ENCODE peak calls at places on chromosomes 3 and 15, in nine cellular contexts. One of them, this sample, is unnamed.

GRCh38 chr15:79478108-79478507 is 46.0 kb downstream of the MINAR1 start:
- DNase-seq in ascending aorta: no peak
- DNase-seq in HFF-Myc: no peak
- DNase-seq in WTC11: no peak
- DNase-seq in progenitor cell of endocrine pancreas: no peak
- DNase-seq in fibroblast of mammary gland: no peak
- DNase-seq in cardiac muscle cell: no peak
- DNase-seq in Peyer's patch: no peak
- DNase-seq in HFFc6: no peak
- DNase-seq in this sample: no peak

GRCh38 chr3:126926684-126927404 is 56.1 kb upstream of the PLXNA1 start:
- DNase-seq in WTC11: no peak
- DNase-seq in fibroblast of mammary gland: peak; percentile 95
- DNase-seq in ascending aorta: peak; percentile 34
- DNase-seq in progenitor cell of endocrine pancreas: no peak
- DNase-seq in HFFc6: peak; percentile 86
- DNase-seq in cardiac muscle cell: no peak
- DNase-seq in Peyer's patch: peak; percentile 60
- DNase-seq in HFF-Myc: no peak
- DNase-seq in this sample: no peak

GRCh38 chr3:178257491-178257890 is 278.7 kb upstream of the KCNMB2 start:
- DNase-seq in HFFc6: no peak
- DNase-seq in Peyer's patch: no peak
- DNase-seq in cardiac muscle cell: no peak
- DNase-seq in HFF-Myc: no peak
- DNase-seq in fibroblast of mammary gland: no peak
- DNase-seq in progenitor cell of endocrine pancreas: no peak
- DNase-seq in ascending aorta: no peak
- DNase-seq in WTC11: no peak
- DNase-seq in this sample: no peak

GRCh38 chr3:176789281-176789705 is 408.0 kb downstream of the TBL1XR1 start:
- DNase-seq in ascending aorta: no peak
- DNase-seq in fibroblast of mammary gland: no peak
- DNase-seq in cardiac muscle cell: no peak
- DNase-seq in progenitor cell of endocrine pancreas: no peak
- DNase-seq in HFFc6: no peak
- DNase-seq in HFF-Myc: no peak
- DNase-seq in Peyer's patch: no peak
- DNase-seq in WTC11: no peak
- DNase-seq in this sample: no peak

GRCh38 chr3:101935081-101935480 is 85.8 kb downstream of the NFKBIZ start:
- DNase-seq in HFF-Myc: no peak
- DNase-seq in fibroblast of mammary gland: no peak
- DNase-seq in Peyer's patch: no peak
- DNase-seq in cardiac muscle cell: no peak
- DNase-seq in WTC11: no peak
- DNase-seq in ascending aorta: no peak
- DNase-seq in progenitor cell of endocrine pancreas: no peak
- DNase-seq in HFFc6: no peak
- DNase-seq in this sample: no peak

GRCh38 chr3:12984023-12984823 is 89.0 kb downstream of the IQSEC1 start:
- DNase-seq in WTC11: peak; percentile 80
- DNase-seq in ascending aorta: no peak
- DNase-seq in cardiac muscle cell: peak; percentile 85
- DNase-seq in HFF-Myc: peak; percentile 42
- DNase-seq in fibroblast of mammary gland: peak; percentile 66
- DNase-seq in progenitor cell of endocrine pancreas: no peak
- DNase-seq in Peyer's patch: peak; percentile 85
- DNase-seq in HFFc6: peak; percentile 66
- DNase-seq in this sample: peak; percentile 57

GRCh38 chr3:181629029-181629428 is 82.7 kb upstream of the SOX2 start:
- DNase-seq in ascending aorta: no peak
- DNase-seq in HFF-Myc: no peak
- DNase-seq in fibroblast of mammary gland: peak; percentile 68
- DNase-seq in HFFc6: no peak
- DNase-seq in Peyer's patch: no peak
- DNase-seq in WTC11: no peak
- DNase-seq in cardiac muscle cell: no peak
- DNase-seq in progenitor cell of endocrine pancreas: no peak
- DNase-seq in this sample: no peak

GRCh38 chr15:68786753-68787152 is 33.9 kb downstream of the ANP32A start:
- DNase-seq in cardiac muscle cell: no peak
- DNase-seq in progenitor cell of endocrine pancreas: no peak
- DNase-seq in WTC11: no peak
- DNase-seq in fibroblast of mammary gland: no peak
- DNase-seq in HFFc6: no peak
- DNase-seq in Peyer's patch: no peak
- DNase-seq in ascending aorta: no peak
- DNase-seq in HFF-Myc: no peak
- DNase-seq in this sample: no peak

GRCh38 chr3:78604328-78604727 is 1163.5 kb downstream of the ROBO1 start:
- DNase-seq in progenitor cell of endocrine pancreas: no peak
- DNase-seq in cardiac muscle cell: no peak
- DNase-seq in HFFc6: peak; percentile 43
- DNase-seq in fibroblast of mammary gland: peak; percentile 89
- DNase-seq in WTC11: no peak
- DNase-seq in ascending aorta: no peak
- DNase-seq in HFF-Myc: peak; percentile 11
- DNase-seq in Peyer's patch: no peak
- DNase-seq in this sample: no peak

GRCh38 chr3:181704421-181705066 is 7.2 kb upstream of the SOX2 start:
- DNase-seq in HFF-Myc: no peak
- DNase-seq in HFFc6: no peak
- DNase-seq in fibroblast of mammary gland: no peak
- DNase-seq in cardiac muscle cell: no peak
- DNase-seq in Peyer's patch: no peak
- DNase-seq in ascending aorta: no peak
- DNase-seq in progenitor cell of endocrine pancreas: no peak
- DNase-seq in WTC11: no peak
- DNase-seq in this sample: no peak

GRCh38 chr15:81170504-81170903 is 26.2 kb upstream of the IL16 start:
- DNase-seq in HFF-Myc: no peak
- DNase-seq in HFFc6: no peak
- DNase-seq in cardiac muscle cell: no peak
- DNase-seq in ascending aorta: no peak
- DNase-seq in fibroblast of mammary gland: peak; percentile 70
- DNase-seq in Peyer's patch: no peak
- DNase-seq in progenitor cell of endocrine pancreas: no peak
- DNase-seq in WTC11: no peak
- DNase-seq in this sample: no peak

GRCh38 chr15:76337739-76338554 is 1.4 kb downstream of the ISL2 start:
- DNase-seq in cardiac muscle cell: peak; percentile 49
- DNase-seq in Peyer's patch: no peak
- DNase-seq in fibroblast of mammary gland: no peak
- DNase-seq in WTC11: peak; percentile 51
- DNase-seq in HFFc6: no peak
- DNase-seq in HFF-Myc: no peak
- DNase-seq in ascending aorta: no peak
- DNase-seq in progenitor cell of endocrine pancreas: peak; percentile 26
- DNase-seq in this sample: peak; percentile 20

GRCh38 chr15:101162701-101163483 is 89.0 kb downstream of the CHSY1 start:
- DNase-seq in Peyer's patch: no peak
- DNase-seq in ascending aorta: no peak
- DNase-seq in HFF-Myc: no peak
- DNase-seq in cardiac muscle cell: peak; percentile 96
- DNase-seq in progenitor cell of endocrine pancreas: no peak
- DNase-seq in HFFc6: no peak
- DNase-seq in WTC11: no peak
- DNase-seq in fibroblast of mammary gland: no peak
- DNase-seq in this sample: no peak

GRCh38 chr3:8443829-8444791 is 57.5 kb upstream of the LMCD1 start:
- DNase-seq in ascending aorta: peak; percentile 72
- DNase-seq in cardiac muscle cell: peak; percentile 67
- DNase-seq in progenitor cell of endocrine pancreas: peak; percentile 69
- DNase-seq in Peyer's patch: peak; percentile 87
- DNase-seq in HFFc6: peak; percentile 99
- DNase-seq in HFF-Myc: peak; percentile 88
- DNase-seq in WTC11: peak; percentile 63
- DNase-seq in fibroblast of mammary gland: peak; percentile 99
- DNase-seq in this sample: peak; percentile 66

GRCh38 chr3:141266797-141267555 is 35.4 kb downstream of the PXYLP1 start:
- DNase-seq in Peyer's patch: peak; percentile 60
- DNase-seq in HFFc6: no peak
- DNase-seq in progenitor cell of endocrine pancreas: no peak
- DNase-seq in ascending aorta: no peak
- DNase-seq in cardiac muscle cell: no peak
- DNase-seq in HFF-Myc: no peak
- DNase-seq in fibroblast of mammary gland: no peak
- DNase-seq in WTC11: no peak
- DNase-seq in this sample: no peak

GRCh38 chr15:57060799-57061198 is 142.4 kb downstream of the TCF12 start:
- DNase-seq in HFFc6: peak; percentile 83
- DNase-seq in cardiac muscle cell: no peak
- DNase-seq in fibroblast of mammary gland: peak; percentile 77
- DNase-seq in progenitor cell of endocrine pancreas: no peak
- DNase-seq in Peyer's patch: no peak
- DNase-seq in HFF-Myc: no peak
- DNase-seq in WTC11: no peak
- DNase-seq in ascending aorta: no peak
- DNase-seq in this sample: no peak

GRCh38 chr3:99570061-99570460 is 68.3 kb upstream of the COL8A1 start:
- DNase-seq in Peyer's patch: no peak
- DNase-seq in progenitor cell of endocrine pancreas: no peak
- DNase-seq in HFFc6: no peak
- DNase-seq in cardiac muscle cell: no peak
- DNase-seq in fibroblast of mammary gland: no peak
- DNase-seq in HFF-Myc: no peak
- DNase-seq in ascending aorta: no peak
- DNase-seq in WTC11: no peak
- DNase-seq in this sample: no peak

GRCh38 chr3:37899101-37899707 is 37.5 kb downstream of the CTDSPL start:
- DNase-seq in cardiac muscle cell: no peak
- DNase-seq in Peyer's patch: no peak
- DNase-seq in fibroblast of mammary gland: no peak
- DNase-seq in progenitor cell of endocrine pancreas: no peak
- DNase-seq in WTC11: no peak
- DNase-seq in HFF-Myc: no peak
- DNase-seq in HFFc6: no peak
- DNase-seq in ascending aorta: no peak
- DNase-seq in this sample: no peak

GRCh38 chr15:60592386-60593339 is 113.7 kb upstream of the ICE2 start:
- DNase-seq in Peyer's patch: peak; percentile 94
- DNase-seq in HFFc6: peak; percentile 42
- DNase-seq in ascending aorta: peak; percentile 48
- DNase-seq in progenitor cell of endocrine pancreas: peak; percentile 66
- DNase-seq in cardiac muscle cell: peak; percentile 96
- DNase-seq in fibroblast of mammary gland: peak; percentile 63
- DNase-seq in WTC11: peak; percentile 85
- DNase-seq in HFF-Myc: no peak
- DNase-seq in this sample: peak; percentile 56

GRCh38 chr3:49812916-49813496 is 747 bp downstream of the UBA7 start:
- DNase-seq in fibroblast of mammary gland: peak; percentile 6
- DNase-seq in ascending aorta: no peak
- DNase-seq in progenitor cell of endocrine pancreas: no peak
- DNase-seq in Peyer's patch: no peak
- DNase-seq in HFF-Myc: no peak
- DNase-seq in WTC11: no peak
- DNase-seq in HFFc6: no peak
- DNase-seq in cardiac muscle cell: no peak
- DNase-seq in this sample: no peak

GRCh38 chr3:148991219-148992026 is at the start of gene GYG1:
- DNase-seq in HFF-Myc: no peak
- DNase-seq in WTC11: peak; percentile 77
- DNase-seq in progenitor cell of endocrine pancreas: peak; percentile 66
- DNase-seq in Peyer's patch: peak; percentile 91
- DNase-seq in fibroblast of mammary gland: peak; percentile 76
- DNase-seq in ascending aorta: no peak
- DNase-seq in cardiac muscle cell: peak; percentile 81
- DNase-seq in HFFc6: peak; percentile 69
- DNase-seq in this sample: peak; percentile 63
- TF ChIP-seq CTCF in HFF-Myc: peak; percentile 33
- TF ChIP-seq CTCF in WTC11: no peak
- TF ChIP-seq CTCF in progenitor cell of endocrine pancreas: peak; percentile 50
- TF ChIP-seq CTCF in Peyer's patch: no peak
- TF ChIP-seq CTCF in fibroblast of mammary gland: no peak
- TF ChIP-seq CTCF in ascending aorta: peak; percentile 22
- TF ChIP-seq CTCF in cardiac muscle cell: peak; percentile 28
- TF ChIP-seq CTCF in HFFc6: peak; percentile 67
- TF ChIP-seq CTCF in this sample: peak; percentile 38

DNA sequence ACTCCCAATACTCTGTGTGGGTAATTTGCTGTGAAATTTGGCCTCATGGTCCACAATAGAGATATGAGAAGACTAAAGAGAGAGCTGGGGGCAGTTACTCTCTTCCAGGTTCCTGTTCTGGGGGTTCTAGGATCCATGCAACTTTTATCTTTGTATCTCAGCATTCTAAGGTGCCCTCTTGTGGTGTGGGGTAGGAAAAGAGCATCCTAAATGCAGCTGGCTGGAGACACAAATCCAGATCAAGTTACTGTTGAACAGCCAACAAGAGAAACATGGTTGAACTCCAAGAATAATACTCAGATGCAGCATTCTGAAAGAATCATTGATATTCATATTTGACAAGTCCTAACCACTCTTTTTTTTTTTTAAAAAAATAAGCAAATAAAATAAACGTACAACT is 238.2 kb downstream of the GREM1 start:
- DNase-seq in cardiac muscle cell: peak; percentile 40
- DNase-seq in WTC11: no peak
- DNase-seq in progenitor cell of endocrine pancreas: no peak
- DNase-seq in Peyer's patch: no peak
- DNase-seq in HFF-Myc: peak; percentile 57
- DNase-seq in HFFc6: peak; percentile 70
- DNase-seq in ascending aorta: no peak
- DNase-seq in fibroblast of mammary gland: peak; percentile 86
- DNase-seq in this sample: no peak
- TF ChIP-seq CTCF in cardiac muscle cell: peak; percentile 75
- TF ChIP-seq CTCF in WTC11: peak; percentile 17
- TF ChIP-seq CTCF in progenitor cell of endocrine pancreas: peak; percentile 33
- TF ChIP-seq CTCF in Peyer's patch: peak; percentile 8
- TF ChIP-seq CTCF in HFF-Myc: peak; percentile 67
- TF ChIP-seq CTCF in HFFc6: peak; percentile 83
- TF ChIP-seq CTCF in ascending aorta: peak; percentile 32
- TF ChIP-seq CTCF in fibroblast of mammary gland: peak; percentile 83
- TF ChIP-seq CTCF in this sample: peak; percentile 57

GRCh38 chr3:194315965-194316361 is 35.2 kb downstream of the CPN2 start:
- DNase-seq in cardiac muscle cell: no peak
- DNase-seq in ascending aorta: no peak
- DNase-seq in fibroblast of mammary gland: peak; percentile 48
- DNase-seq in progenitor cell of endocrine pancreas: no peak
- DNase-seq in Peyer's patch: no peak
- DNase-seq in HFF-Myc: no peak
- DNase-seq in HFFc6: no peak
- DNase-seq in WTC11: no peak
- DNase-seq in this sample: no peak
- TF ChIP-seq CTCF in cardiac muscle cell: no peak
- TF ChIP-seq CTCF in ascending aorta: no peak
- TF ChIP-seq CTCF in fibroblast of mammary gland: no peak
- TF ChIP-seq CTCF in progenitor cell of endocrine pancreas: no peak
- TF ChIP-seq CTCF in Peyer's patch: no peak
- TF ChIP-seq CTCF in HFF-Myc: no peak
- TF ChIP-seq CTCF in HFFc6: peak; percentile 61
- TF ChIP-seq CTCF in WTC11: no peak
- TF ChIP-seq CTCF in this sample: peak; percentile 22

GRCh38 chr15:33675246-33675645 is 293.1 kb upstream of the CHRM5 start:
- DNase-seq in ascending aorta: no peak
- DNase-seq in cardiac muscle cell: peak; percentile 49
- DNase-seq in Peyer's patch: no peak
- DNase-seq in HFFc6: peak; percentile 3
- DNase-seq in WTC11: no peak
- DNase-seq in fibroblast of mammary gland: peak; percentile 62
- DNase-seq in progenitor cell of endocrine pancreas: no peak
- DNase-seq in HFF-Myc: peak; percentile 11
- DNase-seq in this sample: no peak
- TF ChIP-seq CTCF in ascending aorta: no peak
- TF ChIP-seq CTCF in cardiac muscle cell: peak; percentile 43
- TF ChIP-seq CTCF in Peyer's patch: no peak
- TF ChIP-seq CTCF in HFFc6: peak; percentile 74
- TF ChIP-seq CTCF in WTC11: peak; percentile 52
- TF ChIP-seq CTCF in fibroblast of mammary gland: peak; percentile 61
- TF ChIP-seq CTCF in progenitor cell of endocrine pancreas: peak; percentile 43
- TF ChIP-seq CTCF in HFF-Myc: peak; percentile 33
- TF ChIP-seq CTCF in this sample: peak; percentile 62

This sample was measured in neural crest cell.